ENCODE peak calls at places on chromosome 20, in six cellular contexts. U, I, E, P, M and S are unnamed samples.
A peak's percentile ranks its signal among the peaks of the same experiment; 100 is the strongest.

GRCh38 chr20:58877374-58878360 is 25.2 kb downstream of the GNAS start:
- DNase-seq in U (peak; percentile 60), E (peak; percentile 58), I (no peak), P (no peak), M (no peak), S (no peak)

GRCh38 chr20:9059931-9060330 is 9.0 kb upstream of the PLCB4 start:
- DNase-seq in I (no peak), E (no peak), U (no peak), M (peak; percentile 27), P (peak; percentile 68), S (no peak)

GRCh38 chr20:8432435-8433148 is 300.5 kb downstream of the PLCB1 start:
- DNase-seq in M (no peak), E (no peak), U (no peak), I (peak; percentile 84), P (no peak), S (no peak)

GRCh38 chr20:51220293-51220706 is 197.4 kb upstream of the KCNG1 start:
- DNase-seq in E (no peak), P (no peak), M (no peak), I (peak; percentile 60), U (peak; percentile 76), S (peak; percentile 26)

GRCh38 chr20:54292186-54292585 is 84.3 kb downstream of the PFDN4 start:
- DNase-seq in U (no peak), I (no peak), P (peak; percentile 25), M (no peak), E (no peak), S (no peak)

GRCh38 chr20:31713312-31714049 is 9.2 kb downstream of the BCL2L1 start:
- DNase-seq in E (no peak), U (peak; percentile 56), I (peak; percentile 90), M (peak; percentile 94), P (peak; percentile 91), S (no peak)

GRCh38 chr20:48025061-48025515 is 239.8 kb upstream of the SULF2 start:
- DNase-seq in M (peak; percentile 85), I (peak; percentile 51), E (no peak), P (peak; percentile 29), U (peak; percentile 76), S (no peak)

GRCh38 chr20:57693002-57693582 is 16.7 kb downstream of the PMEPA1 start:
- DNase-seq in E (no peak), P (no peak), U (peak; percentile 52), M (no peak), I (peak; percentile 92), S (peak; percentile 97)

GRCh38 chr20:44414346-44414714 is 58.8 kb downstream of the HNF4A start:
- DNase-seq in I (no peak), U (no peak), M (no peak), P (no peak), E (no peak), S (no peak)

GRCh38 chr20:7503501-7503900 is 436.8 kb downstream of the HAO1 start:
- DNase-seq in U (no peak), M (no peak), P (no peak), E (no peak), I (peak; percentile 16), S (no peak)

GRCh38 chr20:48214601-48215000 is 429.3 kb upstream of the SULF2 start:
- DNase-seq in M (no peak), P (no peak), E (no peak), U (no peak), I (no peak), S (peak; percentile 68)

GRCh38 chr20:58715709-58716475 is 23.3 kb downstream of the NPEPL1 start:
- DNase-seq in I (no peak), P (no peak), M (no peak), U (peak; percentile 24), E (no peak), S (no peak)

GRCh38 chr20:49507741-49508434 is 25.4 kb upstream of the KCNB1 start:
- DNase-seq in U (no peak), M (no peak), P (no peak), I (no peak), E (no peak), S (no peak)

GRCh38 chr20:46307139-46307998 is 929 bp downstream of the CDH22 start:
- DNase-seq in I (peak; percentile 72), P (peak; percentile 20), E (peak; percentile 59), M (peak; percentile 37), U (peak; percentile 84), S (peak; percentile 12)

GRCh38 chr20:62146019-62146755 is 2.6 kb downstream of the SS18L1 start:
- DNase-seq in U (no peak), I (no peak), P (no peak), M (no peak), E (no peak), S (no peak)
- H3K23ac ChIP-seq in U (no peak overlapping the region), I (no peak overlapping the region), P (peak overlapping the region; percentile 28), M (no peak overlapping the region), E (peak overlapping the region; percentile 5), S (no peak overlapping the region)

GRCh38 chr20:32743237-32744112 is at the start of gene COMMD7:
- DNase-seq in E (no peak), P (peak; percentile 44), U (peak; percentile 90), M (peak; percentile 67), I (peak; percentile 84), S (peak; percentile 58)
- H2BK120ac ChIP-seq in E (peak within 1 kb of the TSS; percentile 61), P (peak within 1 kb of the TSS; percentile 84), U (no peak within 1 kb of the TSS), M (peak within 1 kb of the TSS; percentile 71), I (peak within 1 kb of the TSS; percentile 93), S (peak within 1 kb of the TSS; percentile 97)

DNA sequence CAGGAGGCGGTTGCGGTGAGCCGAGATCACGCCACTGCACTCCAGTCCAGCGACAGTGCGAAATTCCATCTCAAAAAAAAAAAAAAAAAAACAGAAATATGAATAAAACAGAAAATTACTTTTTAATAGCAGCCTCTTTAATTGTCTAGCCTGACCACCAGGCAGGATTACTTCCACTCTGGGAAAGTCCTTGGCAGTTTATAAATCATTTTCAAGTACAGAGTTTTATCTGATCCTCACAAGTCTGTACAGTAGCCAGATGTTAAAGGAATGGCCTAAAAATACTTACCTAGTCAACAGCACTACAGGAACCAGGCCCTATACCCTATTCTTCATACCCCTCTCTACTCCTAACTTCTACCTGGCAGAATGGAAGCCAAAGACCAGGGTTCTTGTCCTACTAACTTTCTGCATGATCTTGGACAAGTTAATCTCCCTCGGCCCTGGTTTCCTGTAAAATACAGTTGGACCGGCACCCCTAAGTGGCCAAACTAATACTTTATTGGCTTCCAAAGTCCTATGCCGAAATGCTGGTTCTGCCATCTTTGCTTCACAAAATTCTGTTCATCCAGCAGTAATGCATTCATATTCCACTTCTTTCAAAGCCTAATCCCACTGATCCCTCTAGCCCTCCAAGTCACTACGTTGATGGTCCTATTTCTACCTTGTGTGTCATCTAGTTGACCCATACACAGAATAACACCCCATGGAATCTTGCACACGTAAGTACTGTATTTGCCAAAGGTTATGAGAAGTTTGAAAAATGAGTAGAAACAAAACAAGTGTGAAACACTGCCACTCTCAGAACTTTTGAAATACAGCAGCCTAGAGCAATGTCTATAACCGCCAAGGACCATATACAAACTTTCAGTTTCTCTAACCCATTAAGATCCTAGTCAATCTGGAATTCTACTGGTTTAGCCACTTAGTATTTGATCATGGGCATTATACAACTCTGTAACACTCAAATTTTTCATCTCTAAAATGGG is 1.7 kb downstream of the EIF2S2 start:
- DNase-seq in M (peak; percentile 51), E (no peak), P (peak; percentile 10), I (no peak), U (no peak), S (no peak)
- H3K23ac ChIP-seq in M (no peak overlapping the region), E (no peak overlapping the region), P (peak overlapping the region; percentile 57), I (no peak overlapping the region), U (no peak overlapping the region), S (no peak overlapping the region)

DNA sequence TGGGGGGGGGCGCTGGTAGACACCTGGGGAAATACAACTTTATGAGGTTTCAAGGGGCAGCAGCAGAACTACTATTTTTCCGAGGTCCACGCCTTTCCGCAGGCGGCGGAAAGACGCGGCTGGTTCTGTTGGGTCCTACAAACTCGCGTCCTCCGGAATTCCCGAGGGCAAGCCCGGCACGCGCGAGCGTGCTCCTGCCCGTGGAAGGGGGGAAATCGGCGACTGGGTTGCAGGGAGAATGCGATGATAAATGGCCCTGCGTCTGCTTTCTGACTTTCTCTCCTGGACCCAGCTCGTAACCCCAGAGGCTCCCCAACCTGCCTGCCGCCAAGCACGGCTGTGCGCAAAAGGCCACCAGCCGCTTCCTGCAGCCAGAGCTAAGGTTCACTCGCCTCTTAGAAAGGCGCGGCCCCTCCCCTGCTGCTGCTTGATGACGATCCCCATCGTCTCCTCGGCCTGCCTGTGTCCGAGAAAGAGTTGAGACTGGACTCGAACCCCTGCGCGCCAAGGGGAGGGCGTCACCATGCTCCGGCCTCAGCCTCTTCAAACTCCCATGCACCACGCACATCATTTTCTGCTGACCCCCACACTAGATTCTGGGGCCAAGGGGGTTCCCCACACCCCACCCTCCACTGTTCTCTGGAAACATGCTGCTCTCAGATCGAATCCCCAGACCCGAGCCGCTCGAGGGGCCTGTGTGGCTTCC is 6.7 kb downstream of the FOXA2 start:
- DNase-seq in M (no peak), P (no peak), I (peak; percentile 75), E (no peak), U (peak; percentile 77), S (no peak)
- H2BK120ac ChIP-seq in M (no peak overlapping the region), P (no peak overlapping the region), I (no peak overlapping the region), E (peak overlapping the region; percentile 61), U (no peak overlapping the region), S (no peak overlapping the region)

DNA sequence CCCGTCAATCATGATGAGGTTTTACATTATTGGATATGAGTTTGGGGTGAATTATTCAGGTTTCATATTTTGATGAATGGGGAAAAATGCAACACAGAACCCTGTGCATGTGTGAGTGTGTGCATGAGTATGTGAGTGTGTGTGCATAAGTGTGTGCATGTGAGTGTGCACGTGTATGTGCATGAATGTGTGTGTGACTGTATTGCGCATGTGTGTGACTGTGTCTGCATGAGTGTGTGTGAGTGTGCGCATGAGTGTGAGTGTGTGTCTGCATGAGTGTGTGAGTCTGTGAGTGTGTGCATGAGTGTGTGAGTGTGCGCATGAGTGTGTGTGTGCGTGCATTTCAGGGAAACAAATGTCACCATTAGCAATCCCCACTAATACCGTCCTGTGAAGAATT is 18.5 kb upstream of the CDH4 start:
- DNase-seq in I (no peak), E (no peak), M (no peak), P (no peak), U (no peak), S (no peak)
- H3K23ac ChIP-seq in I (no peak overlapping the region), E (peak overlapping the region; percentile 82), M (no peak overlapping the region), P (no peak overlapping the region), U (no peak overlapping the region), S (peak overlapping the region; percentile 0)